ENCODE peak calls at places on chromosomes 4 and X, in six cellular contexts. L, J, E, C, G and K are unnamed samples. For H3K36me3, the result is how much of the 10 kb centered on the place peaks cover.

GRCh38 chr4:114132199-114132598 is 152.8 kb upstream of the ARSJ start:
- DNase-seq in L (no peak), J (no peak), E (no peak), C (no peak), G (no peak), K (no peak)

GRCh38 chr4:126757219-126757618 is 875.5 kb upstream of the INTU start:
- DNase-seq in L (no peak), J (no peak), E (no peak), C (no peak), G (no peak), K (no peak)

GRCh38 chrX:35098419-35098818 is 155.8 kb downstream of the FAM47B start:
- DNase-seq in L (no peak), J (no peak), E (no peak), C (no peak), G (no peak), K (no peak)

GRCh38 chrX:38649674-38650647 is 88.6 kb downstream of the TSPAN7 start:
- DNase-seq in L (no peak), J (no peak), E (no peak), C (no peak), G (no peak), K (no peak)

GRCh38 chr4:165844151-165844550 is 28.9 kb upstream of the TLL1 start:
- DNase-seq in L (no peak), J (no peak), E (no peak), C (no peak), G (no peak), K (no peak)

GRCh38 chr4:124947622-124948265 is 235.2 kb upstream of the ANKRD50 start:
- DNase-seq in L (no peak), J (no peak), E (no peak), C (no peak), G (no peak), K (no peak)

GRCh38 chr4:18691431-18692200 is 670.1 kb upstream of the LCORL start:
- DNase-seq in L (no peak), J (no peak), E (no peak), C (no peak), G (peak), K (no peak)

GRCh38 chr4:100641326-100641725 is 123.5 kb upstream of the EMCN start:
- DNase-seq in L (no peak), J (no peak), E (no peak), C (no peak), G (no peak), K (no peak)

GRCh38 chr4:80448056-80448455 is 112.5 kb downstream of the CFAP299 start:
- DNase-seq in L (no peak), J (no peak), E (no peak), C (no peak), G (no peak), K (no peak)

GRCh38 chr4:76804060-76804459 is 93.9 kb downstream of the SOWAHB start:
- DNase-seq in L (no peak), J (no peak), E (no peak), C (no peak), G (no peak), K (no peak)

GRCh38 chrX:12440245-12440644 is 302.0 kb downstream of the FRMPD4 start:
- DNase-seq in L (no peak), J (no peak), E (no peak), C (no peak), G (no peak), K (no peak)

GRCh38 chr4:3530663-3531254 is 1.5 kb downstream of the LRPAP1 start:
- DNase-seq in L (no peak), J (no peak), E (no peak), C (no peak), G (no peak), K (no peak)

GRCh38 chr4:2417196-2417764 is 1.2 kb downstream of the ZFYVE28 start:
- DNase-seq in L (peak), J (no peak), E (no peak), C (peak), G (peak), K (peak)

GRCh38 chr4:128349921-128350320 is 62.3 kb upstream of the PGRMC2 start:
- DNase-seq in L (no peak), J (no peak), E (no peak), C (no peak), G (no peak), K (no peak)

GRCh38 chr4:113384600-113384999 is 335.1 kb downstream of the ANK2 start:
- DNase-seq in L (no peak), J (no peak), E (no peak), C (no peak), G (no peak), K (no peak)

GRCh38 chr4:44425614-44426208 is 22.9 kb downstream of the KCTD8 start:
- DNase-seq in L (no peak), J (no peak), E (no peak), C (no peak), G (peak), K (no peak)

GRCh38 chr4:82801910-82802521 is 3.4 kb upstream of the SCD5 start:
- DNase-seq in L (no peak), J (no peak), E (no peak), C (peak), G (no peak), K (no peak)

GRCh38 chrX:120512627-120513026 is 43.5 kb upstream of the LAMP2 start:
- DNase-seq in L (no peak), J (no peak), E (peak), C (peak), G (no peak), K (no peak)

GRCh38 chr4:28557755-28558154 is 1697.1 kb downstream of the STIM2 start:
- DNase-seq in L (no peak), J (no peak), E (no peak), C (no peak), G (no peak), K (no peak)

GRCh38 chr4:160020804-160021203 is 917.9 kb downstream of the RAPGEF2 start:
- DNase-seq in L (no peak), J (no peak), E (no peak), C (no peak), G (no peak), K (no peak)

GRCh38 chrX:120205816-120206753 is 44.5 kb upstream of the ZBTB33 start:
- DNase-seq in L (no peak), J (no peak), E (no peak), C (no peak), G (no peak), K (no peak)

GRCh38 chrX:96311366-96311765 is 373.3 kb upstream of the DIAPH2 start:
- DNase-seq in L (no peak), J (no peak), E (no peak), C (no peak), G (no peak), K (no peak)

GRCh38 chr4:159283697-159284492 is 181.0 kb downstream of the RAPGEF2 start:
- DNase-seq in L (no peak), J (no peak), E (no peak), C (no peak), G (no peak), K (no peak)

GRCh38 chr4:105808030-105808429 is 87.2 kb upstream of the NPNT start:
- DNase-seq in L (no peak), J (no peak), E (no peak), C (no peak), G (no peak), K (peak)

GRCh38 chr4:55765070-55765469 is 54.5 kb upstream of the EXOC1L start:
- DNase-seq in L (no peak), J (no peak), E (no peak), C (no peak), G (no peak), K (no peak)

GRCh38 chrX:153818571-153819397 is 11.6 kb downstream of the PDZD4 start:
- DNase-seq in L (no peak), J (peak), E (no peak), C (peak), G (peak), K (peak)

GRCh38 chr4:150402968-150403367 is 179.0 kb upstream of the MAB21L2 start:
- DNase-seq in L (no peak), J (no peak), E (peak), C (peak), G (peak), K (no peak)

GRCh38 chr4:173314715-173315114 is 19.4 kb downstream of the HMGB2 start:
- DNase-seq in L (no peak), J (no peak), E (no peak), C (no peak), G (no peak), K (no peak)

GRCh38 chrX:71250856-71251255 is 3.1 kb downstream of the ZMYM3 start:
- DNase-seq in L (no peak), J (no peak), E (no peak), C (no peak), G (no peak), K (no peak)

GRCh38 chr4:89514811-89515210 is 207.2 kb upstream of the GPRIN3 start:
- DNase-seq in L (no peak), J (no peak), E (no peak), C (no peak), G (no peak), K (no peak)

GRCh38 chr4:89506866-89507494 is 199.4 kb upstream of the GPRIN3 start:
- DNase-seq in L (no peak), J (no peak), E (no peak), C (no peak), G (no peak), K (no peak)

GRCh38 chr4:89511776-89512175 is 204.2 kb upstream of the GPRIN3 start:
- DNase-seq in L (no peak), J (no peak), E (no peak), C (peak), G (no peak), K (no peak)

GRCh38 chr4:89509708-89510269 is 202.2 kb upstream of the GPRIN3 start:
- DNase-seq in L (no peak), J (peak), E (no peak), C (no peak), G (no peak), K (no peak)
- H3K4me3 ChIP-seq in L (no peak), J (no peak), E (no peak), C (no peak), G (no peak), K (no peak)

DNA sequence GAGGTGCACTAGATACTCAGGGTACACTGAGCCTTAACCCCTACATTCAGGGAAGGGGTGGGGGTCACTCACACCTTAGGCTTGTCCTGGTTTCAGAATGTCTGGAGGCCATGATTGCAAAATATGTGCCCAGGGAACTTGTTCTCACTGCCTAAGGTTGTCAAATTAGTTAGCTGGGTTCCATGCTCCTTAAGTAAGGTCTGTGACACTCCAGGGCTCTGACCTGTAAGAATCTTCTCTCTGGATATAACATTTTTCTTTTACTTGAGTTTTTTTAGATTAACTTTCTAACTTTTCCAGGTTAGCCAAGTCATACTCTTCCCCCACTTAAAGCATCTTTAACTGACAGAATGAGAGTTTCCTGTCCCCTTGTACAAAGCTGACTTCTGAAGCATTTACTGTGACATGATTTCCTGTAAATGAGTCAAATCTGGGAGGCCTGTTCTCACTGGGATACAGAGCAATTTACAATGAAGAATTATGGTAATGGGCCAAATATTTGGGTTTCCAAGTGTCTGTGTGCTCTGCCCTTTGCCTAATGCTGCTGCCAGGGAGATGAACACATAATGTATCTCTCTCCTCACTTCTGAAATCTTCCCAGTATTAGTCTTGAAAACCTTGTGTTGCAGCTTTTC is 101.7 kb downstream of the GATB start:
- DNase-seq in L (no peak), J (no peak), E (no peak), C (no peak), G (no peak), K (peak)
- H3K36me3 ChIP-seq in L (under half), J (under half), E (under half), C (under half), G (under half), K (under half)

GRCh38 chrX:72304877-72305276 is 837 bp downstream of the CITED1 start:
- DNase-seq in L (no peak), J (no peak), E (no peak), C (no peak), G (peak), K (no peak)

GRCh38 chrX:72307646-72308051 is 1.9 kb upstream of the CITED1 start:
- DNase-seq in L (no peak), J (no peak), E (peak), C (no peak), G (no peak), K (no peak)

GRCh38 chrX:72306851-72307645 is 1.3 kb upstream of the CITED1 start:
- DNase-seq in L (peak), J (peak), E (peak), C (peak), G (peak), K (peak)

GRCh38 chrX:72305286-72306084 is at the start of gene CITED1:
- DNase-seq in L (no peak), J (no peak), E (no peak), C (no peak), G (no peak), K (no peak)

GRCh38 chrX:72306085-72306801 is 529 bp upstream of the CITED1 start:
- DNase-seq in L (no peak), J (no peak), E (peak), C (no peak), G (peak), K (no peak)
- H3K4me3 ChIP-seq in L (peak), J (no peak), E (peak), C (peak), G (peak), K (no peak)

DNA sequence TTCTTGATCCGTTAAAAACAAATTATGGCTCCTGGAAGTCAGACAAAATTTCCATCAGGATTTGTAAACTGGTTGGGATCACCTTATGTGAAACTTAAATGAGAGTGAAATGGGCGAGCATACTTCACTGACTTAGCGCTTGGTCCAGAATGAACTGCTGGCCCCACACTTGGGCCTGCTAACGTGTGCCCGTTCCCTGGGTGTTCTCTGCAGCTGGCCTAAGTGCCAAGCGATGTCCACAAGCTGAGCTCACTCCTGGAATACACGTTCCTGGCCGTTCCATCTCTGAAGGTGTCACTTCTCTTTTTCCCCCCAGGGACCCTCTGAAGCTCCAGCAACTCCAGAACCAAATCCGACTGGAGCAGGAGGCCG is 132.7 kb downstream of the CBR4 start:
- DNase-seq in L (no peak), J (no peak), E (no peak), C (no peak), G (no peak), K (no peak)
- H3K36me3 ChIP-seq in L (under half), J (under half), E (under half), C (under half), G (under half), K (under half)

GRCh38 chr4:158172558-158173258 is at the start of gene GASK1B:
- DNase-seq in L (no peak), J (no peak), E (peak), C (peak), G (peak), K (no peak)
- H3K4me3 ChIP-seq in L (peak), J (no peak), E (peak), C (peak), G (peak), K (no peak)